ENCODE peak calls at places on chromosomes 4 and X, in six cellular contexts. One of them, this sample, is unnamed.

GRCh38 chr4:37970702-37971101 is 10.5 kb downstream of the PTTG2 start:
- DNase-seq in HepG2: peak
- DNase-seq in stomach: peak
- DNase-seq in H1: no peak
- DNase-seq in esophagus muscularis mucosa: no peak
- DNase-seq in SK-N-SH: peak
- DNase-seq in this sample: no peak

GRCh38 chr4:140296871-140297570 is 76.4 kb upstream of the SCOC start:
- DNase-seq in SK-N-SH: no peak
- DNase-seq in H1: no peak
- DNase-seq in esophagus muscularis mucosa: no peak
- DNase-seq in HepG2: no peak
- DNase-seq in stomach: no peak
- DNase-seq in this sample: no peak

GRCh38 chr4:179615704-179616103 is 2173.5 kb upstream of the AGA start:
- DNase-seq in HepG2: no peak
- DNase-seq in SK-N-SH: no peak
- DNase-seq in H1: no peak
- DNase-seq in stomach: no peak
- DNase-seq in esophagus muscularis mucosa: no peak
- DNase-seq in this sample: no peak

GRCh38 chr4:113759696-113760093 is 1.8 kb downstream of the CAMK2D start:
- DNase-seq in H1: no peak
- DNase-seq in stomach: no peak
- DNase-seq in HepG2: no peak
- DNase-seq in esophagus muscularis mucosa: no peak
- DNase-seq in SK-N-SH: no peak
- DNase-seq in this sample: no peak

GRCh38 chr4:120009731-120010130 is 56.9 kb downstream of the MAD2L1 start:
- DNase-seq in SK-N-SH: no peak
- DNase-seq in stomach: no peak
- DNase-seq in H1: no peak
- DNase-seq in esophagus muscularis mucosa: no peak
- DNase-seq in HepG2: no peak
- DNase-seq in this sample: no peak

GRCh38 chr4:176309046-176309445 is 10.7 kb upstream of the SPCS3 start:
- DNase-seq in SK-N-SH: no peak
- DNase-seq in esophagus muscularis mucosa: no peak
- DNase-seq in stomach: no peak
- DNase-seq in H1: no peak
- DNase-seq in HepG2: no peak
- DNase-seq in this sample: no peak

GRCh38 chr4:84258905-84259830 is 239.9 kb downstream of the NKX6-1 start:
- DNase-seq in HepG2: peak
- DNase-seq in SK-N-SH: no peak
- DNase-seq in esophagus muscularis mucosa: no peak
- DNase-seq in H1: peak
- DNase-seq in stomach: no peak
- DNase-seq in this sample: no peak

GRCh38 chrX:80139564-80139963 is 125.0 kb downstream of the TBX22 start:
- DNase-seq in HepG2: no peak
- DNase-seq in esophagus muscularis mucosa: no peak
- DNase-seq in H1: no peak
- DNase-seq in SK-N-SH: no peak
- DNase-seq in stomach: no peak
- DNase-seq in this sample: no peak

GRCh38 chr4:152536545-152537182 is 772 bp upstream of the FBXW7 start:
- DNase-seq in SK-N-SH: peak
- DNase-seq in stomach: no peak
- DNase-seq in H1: no peak
- DNase-seq in HepG2: peak
- DNase-seq in esophagus muscularis mucosa: no peak
- DNase-seq in this sample: no peak

GRCh38 chr4:57943672-57944071 is 833.5 kb upstream of the IGFBP7 start:
- DNase-seq in H1: no peak
- DNase-seq in HepG2: no peak
- DNase-seq in stomach: no peak
- DNase-seq in esophagus muscularis mucosa: no peak
- DNase-seq in SK-N-SH: no peak
- DNase-seq in this sample: no peak

GRCh38 chr4:99921174-99921573 is 25.2 kb downstream of the DNAJB14 start:
- DNase-seq in SK-N-SH: no peak
- DNase-seq in stomach: no peak
- DNase-seq in HepG2: no peak
- DNase-seq in esophagus muscularis mucosa: no peak
- DNase-seq in H1: no peak
- DNase-seq in this sample: no peak

GRCh38 chr4:145041378-145041777 is 56.6 kb downstream of the ANAPC10 start:
- DNase-seq in stomach: no peak
- DNase-seq in esophagus muscularis mucosa: no peak
- DNase-seq in H1: no peak
- DNase-seq in HepG2: no peak
- DNase-seq in SK-N-SH: no peak
- DNase-seq in this sample: no peak

GRCh38 chr4:3257125-3257690 is 8.2 kb downstream of the MSANTD1 start:
- DNase-seq in HepG2: no peak
- DNase-seq in stomach: peak
- DNase-seq in SK-N-SH: no peak
- DNase-seq in H1: peak
- DNase-seq in esophagus muscularis mucosa: no peak
- DNase-seq in this sample: peak

GRCh38 chr4:123653211-123653610 is 256.6 kb downstream of the SPRY1 start:
- DNase-seq in SK-N-SH: no peak
- DNase-seq in esophagus muscularis mucosa: no peak
- DNase-seq in HepG2: no peak
- DNase-seq in H1: no peak
- DNase-seq in stomach: no peak
- DNase-seq in this sample: no peak

GRCh38 chr4:146450524-146450923 is 71.2 kb downstream of the SLC10A7 start:
- DNase-seq in H1: no peak
- DNase-seq in stomach: no peak
- DNase-seq in SK-N-SH: no peak
- DNase-seq in esophagus muscularis mucosa: no peak
- DNase-seq in HepG2: no peak
- DNase-seq in this sample: no peak

DNA sequence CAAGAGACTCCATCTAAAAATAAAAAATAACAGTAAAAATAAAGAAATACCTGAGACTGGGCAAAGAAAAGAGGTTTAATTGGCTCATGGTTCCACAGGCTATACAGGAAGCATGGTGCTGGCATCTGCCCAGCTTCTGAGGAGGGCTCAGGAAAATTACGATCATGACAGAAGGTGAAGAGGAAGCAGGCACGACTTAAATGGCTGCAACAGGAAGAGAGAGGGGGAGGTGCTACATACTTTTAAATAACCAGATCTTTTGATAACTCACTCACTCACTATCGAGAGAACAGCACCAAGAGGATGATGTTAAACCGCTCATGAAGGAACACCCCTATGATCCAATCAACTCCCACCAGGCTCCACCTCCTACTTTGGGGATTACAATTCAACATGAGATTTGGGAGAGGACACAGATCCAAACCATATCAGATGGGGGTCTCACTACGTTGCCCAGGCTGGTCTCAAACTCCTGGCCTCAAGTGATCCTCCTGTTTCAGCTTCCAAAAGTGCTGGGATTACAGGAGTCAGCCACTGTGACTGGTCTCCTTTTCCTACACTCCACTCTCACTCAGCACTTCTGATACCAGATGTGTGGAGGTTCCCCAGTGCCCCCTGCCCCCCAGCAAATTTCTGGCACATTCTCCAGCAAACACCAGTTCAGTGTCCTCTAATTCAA is 11.9 kb upstream of the ZNF157 start:
- DNase-seq in esophagus muscularis mucosa: no peak
- DNase-seq in HepG2: no peak
- DNase-seq in SK-N-SH: no peak
- DNase-seq in stomach: no peak
- DNase-seq in H1: no peak
- DNase-seq in this sample: no peak
- H3K27ac ChIP-seq in esophagus muscularis mucosa: no peak
- H3K27ac ChIP-seq in HepG2: no peak
- H3K27ac ChIP-seq in SK-N-SH: no peak
- H3K27ac ChIP-seq in stomach: no peak
- H3K27ac ChIP-seq in H1: no peak
- H3K27ac ChIP-seq in this sample: no peak

GRCh38 chrX:48475774-48476577 is at the start of gene FTSJ1:
- DNase-seq in SK-N-SH: peak
- DNase-seq in HepG2: peak
- DNase-seq in stomach: peak
- DNase-seq in H1: peak
- DNase-seq in esophagus muscularis mucosa: peak
- DNase-seq in this sample: peak
- TF ChIP-seq EP300 in SK-N-SH: no peak
- TF ChIP-seq EP300 in HepG2: no peak
- TF ChIP-seq EP300 in stomach: no peak
- TF ChIP-seq EP300 in H1: no peak
- TF ChIP-seq EP300 in esophagus muscularis mucosa: no peak
- TF ChIP-seq EP300 in this sample: no peak

GRCh38 chrX:2500681-2501151 is at the start of the genes DHRSX and ZBED1:
- DNase-seq in stomach: peak
- DNase-seq in SK-N-SH: peak
- DNase-seq in H1: peak
- DNase-seq in esophagus muscularis mucosa: no peak
- DNase-seq in HepG2: no peak
- DNase-seq in this sample: peak
- TF ChIP-seq POLR2AphosphoS5 in stomach: no peak
- TF ChIP-seq POLR2AphosphoS5 in SK-N-SH: no peak
- TF ChIP-seq POLR2AphosphoS5 in H1: peak
- TF ChIP-seq POLR2AphosphoS5 in esophagus muscularis mucosa: no peak
- TF ChIP-seq POLR2AphosphoS5 in HepG2: no peak
- TF ChIP-seq POLR2AphosphoS5 in this sample: no peak

GRCh38 chrX:38041237-38041636 is 34.9 kb downstream of the SYTL5 start:
- DNase-seq in stomach: no peak
- DNase-seq in H1: no peak
- DNase-seq in HepG2: peak
- DNase-seq in SK-N-SH: no peak
- DNase-seq in esophagus muscularis mucosa: no peak
- DNase-seq in this sample: no peak

GRCh38 chrX:38048886-38049285 is 42.5 kb downstream of the SYTL5 start:
- DNase-seq in H1: no peak
- DNase-seq in esophagus muscularis mucosa: no peak
- DNase-seq in stomach: no peak
- DNase-seq in SK-N-SH: no peak
- DNase-seq in HepG2: no peak
- DNase-seq in this sample: no peak

GRCh38 chrX:38050806-38051205 is 44.5 kb downstream of the SYTL5 start:
- DNase-seq in HepG2: no peak
- DNase-seq in H1: no peak
- DNase-seq in stomach: no peak
- DNase-seq in esophagus muscularis mucosa: no peak
- DNase-seq in SK-N-SH: no peak
- DNase-seq in this sample: no peak

GRCh38 chrX:38044682-38045081 is 38.3 kb downstream of the SYTL5 start:
- DNase-seq in SK-N-SH: no peak
- DNase-seq in H1: no peak
- DNase-seq in esophagus muscularis mucosa: no peak
- DNase-seq in stomach: no peak
- DNase-seq in HepG2: no peak
- DNase-seq in this sample: no peak

DNA sequence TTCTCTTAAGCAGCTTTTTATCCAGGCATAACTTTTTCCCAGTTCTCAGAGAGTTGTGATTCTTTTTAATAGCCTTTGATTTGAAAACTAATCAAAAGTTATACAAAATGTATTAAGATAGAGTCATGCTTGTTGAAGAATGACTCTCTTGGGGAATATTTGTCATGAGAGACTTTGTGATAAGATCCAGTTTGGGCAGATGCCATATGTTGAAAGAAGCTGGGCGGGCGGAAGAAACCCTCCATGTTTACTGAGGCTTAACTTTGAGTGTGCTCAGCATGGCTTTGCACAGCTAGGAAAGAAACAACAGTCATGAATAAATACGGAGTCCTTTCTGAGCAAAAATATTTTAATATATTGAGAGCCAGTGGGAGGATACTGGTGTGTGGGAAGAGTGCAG is 39.3 kb downstream of the SYTL5 start:
- DNase-seq in esophagus muscularis mucosa: no peak
- DNase-seq in stomach: peak
- DNase-seq in HepG2: no peak
- DNase-seq in H1: no peak
- DNase-seq in SK-N-SH: no peak
- DNase-seq in this sample: no peak
- H3K27ac ChIP-seq in esophagus muscularis mucosa: no peak
- H3K27ac ChIP-seq in stomach: no peak
- H3K27ac ChIP-seq in HepG2: no peak
- H3K27ac ChIP-seq in H1: no peak
- H3K27ac ChIP-seq in SK-N-SH: no peak
- H3K27ac ChIP-seq in this sample: no peak

GRCh38 chr4:185382754-185383153 is 13.0 kb downstream of the LRP2BP start:
- DNase-seq in esophagus muscularis mucosa: no peak
- DNase-seq in SK-N-SH: no peak
- DNase-seq in H1: no peak
- DNase-seq in stomach: no peak
- DNase-seq in HepG2: peak
- DNase-seq in this sample: no peak

GRCh38 chr4:185387957-185388356 is 7.8 kb downstream of the LRP2BP start:
- DNase-seq in H1: no peak
- DNase-seq in HepG2: no peak
- DNase-seq in SK-N-SH: no peak
- DNase-seq in esophagus muscularis mucosa: no peak
- DNase-seq in stomach: no peak
- DNase-seq in this sample: no peak

GRCh38 chr4:185384061-185384460 is 11.7 kb downstream of the LRP2BP start:
- DNase-seq in SK-N-SH: no peak
- DNase-seq in HepG2: no peak
- DNase-seq in H1: no peak
- DNase-seq in stomach: no peak
- DNase-seq in esophagus muscularis mucosa: no peak
- DNase-seq in this sample: no peak

GRCh38 chr4:185383451-185383850 is 12.3 kb downstream of the LRP2BP start:
- DNase-seq in stomach: peak
- DNase-seq in HepG2: no peak
- DNase-seq in H1: no peak
- DNase-seq in esophagus muscularis mucosa: no peak
- DNase-seq in SK-N-SH: no peak
- DNase-seq in this sample: no peak

DNA sequence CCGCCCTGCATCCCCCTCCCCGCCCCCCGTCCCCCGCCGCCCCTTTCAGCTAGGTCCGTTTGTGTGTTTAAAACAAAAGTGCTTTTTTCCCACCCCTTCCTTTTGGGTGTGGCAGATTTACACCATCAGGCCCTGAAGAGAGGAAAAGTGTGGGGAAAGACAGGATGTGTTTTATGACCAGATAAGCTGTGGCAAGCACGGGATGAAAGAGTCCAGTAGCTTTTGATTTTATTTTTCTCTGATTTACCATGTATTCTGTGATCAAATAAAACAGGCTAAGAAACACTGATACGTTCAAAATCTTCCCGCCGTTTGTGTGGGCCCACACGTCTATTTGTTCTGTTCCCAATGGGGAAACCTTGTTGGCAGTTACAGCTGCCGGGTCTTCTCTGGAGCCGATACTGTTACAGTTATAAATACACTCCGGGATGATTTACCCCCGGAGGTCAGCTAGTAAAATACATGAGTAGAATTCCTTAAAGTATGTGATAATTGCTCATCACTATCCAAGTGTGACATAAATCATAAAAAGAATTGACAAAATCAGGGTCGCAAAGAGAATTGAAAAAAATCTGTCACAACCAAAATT is 10.8 kb downstream of the LRP2BP start:
- DNase-seq in HepG2: no peak
- DNase-seq in SK-N-SH: no peak
- DNase-seq in esophagus muscularis mucosa: no peak
- DNase-seq in H1: no peak
- DNase-seq in stomach: no peak
- DNase-seq in this sample: no peak
- TF ChIP-seq EP300 in HepG2: no peak
- TF ChIP-seq EP300 in SK-N-SH: no peak
- TF ChIP-seq EP300 in esophagus muscularis mucosa: no peak
- TF ChIP-seq EP300 in H1: no peak
- TF ChIP-seq EP300 in stomach: no peak
- TF ChIP-seq EP300 in this sample: no peak

This sample was measured in upper lobe of left lung.